ENCODE peak calls at places on chromosomes 13 and 19, in four cellular contexts. K, J, U and R are unnamed samples.

GRCh38 chr13:83065136-83065535 is 817.1 kb downstream of the SLITRK1 start:
- DNase-seq in J (peak; percentile 92), U (peak; percentile 93), K (peak; percentile 27), R (no peak)

GRCh38 chr13:81275666-81276258 is 934.8 kb upstream of the SPRY2 start:
- DNase-seq in K (no peak), U (no peak), J (no peak), R (no peak)

GRCh38 chr13:72565893-72566292 is 161.5 kb downstream of the MZT1 start:
- DNase-seq in K (no peak), U (peak; percentile 3), J (peak; percentile 12), R (no peak)

GRCh38 chr13:74987124-74987690 is 494.8 kb downstream of the TBC1D4 start:
- DNase-seq in K (no peak), J (no peak), U (no peak), R (no peak)

GRCh38 chr19:17448190-17448967 is at the start of gene TMEM221:
- DNase-seq in U (peak; percentile 34), K (peak; percentile 95), J (no peak), R (peak; percentile 71)

GRCh38 chr19:5954293-5954692 is 23.6 kb downstream of the RANBP3 start:
- DNase-seq in U (no peak), J (peak; percentile 41), K (peak; percentile 72), R (no peak)

GRCh38 chr19:4724252-4724514 is 541 bp upstream of the DPP9 start:
- DNase-seq in K (no peak), J (no peak), U (no peak), R (no peak)

GRCh38 chr13:100836696-100837095 is 162.1 kb upstream of the TMTC4 start:
- DNase-seq in K (peak; percentile 56), J (no peak), U (peak; percentile 9), R (no peak)

GRCh38 chr19:17103177-17103576 is 27.6 kb downstream of the MYO9B start:
- DNase-seq in J (no peak), K (peak; percentile 91), U (no peak), R (no peak)

GRCh38 chr19:40607311-40607871 is 6.2 kb downstream of the LTBP4 start:
- DNase-seq in K (peak; percentile 66), J (no peak), U (no peak), R (no peak)

GRCh38 chr19:38433268-38433733 is at the start of gene RYR1:
- DNase-seq in U (peak; percentile 56), J (no peak), K (peak; percentile 90), R (no peak)

GRCh38 chr13:36818483-36819063 is 449 bp upstream of the RFXAP start:
- DNase-seq in U (no peak), J (no peak), K (no peak), R (no peak)

GRCh38 chr13:44768233-44768632 is 192.1 kb upstream of the TSC22D1 start:
- DNase-seq in U (no peak), K (no peak), J (no peak), R (no peak)

GRCh38 chr13:89746554-89746953 is 1600.9 kb upstream of the MIR17HG start:
- DNase-seq in J (no peak), U (no peak), K (no peak), R (no peak)

GRCh38 chr13:113973218-113974164 is at the start of gene C13orf46:
- DNase-seq in J (no peak), U (no peak), K (no peak), R (no peak)